ENCODE peak calls at places on chromosomes 3 and 15, in six cellular contexts. One of them, this sample, is unnamed.

GRCh38 chr3:81581966-81582599 is 179.4 kb downstream of the GBE1 start:
- DNase-seq in Peyer's patch: no peak
- DNase-seq in HCT116: peak
- DNase-seq in MG63: peak
- DNase-seq in CD4-positive, CD25-positive, alpha-beta regulatory T cell: no peak
- DNase-seq in ovary: no peak
- DNase-seq in this sample: peak

GRCh38 chr3:159919873-159920272 is 68.8 kb upstream of the IL12A start:
- DNase-seq in Peyer's patch: no peak
- DNase-seq in HCT116: no peak
- DNase-seq in MG63: no peak
- DNase-seq in CD4-positive, CD25-positive, alpha-beta regulatory T cell: no peak
- DNase-seq in ovary: no peak
- DNase-seq in this sample: no peak

GRCh38 chr15:64634020-64634419 is 141.4 kb downstream of the RBPMS2 start:
- DNase-seq in Peyer's patch: peak
- DNase-seq in HCT116: no peak
- DNase-seq in MG63: no peak
- DNase-seq in CD4-positive, CD25-positive, alpha-beta regulatory T cell: no peak
- DNase-seq in ovary: no peak
- DNase-seq in this sample: peak

GRCh38 chr3:46527239-46527638 is 29.5 kb downstream of the RTP3 start:
- DNase-seq in Peyer's patch: no peak
- DNase-seq in HCT116: no peak
- DNase-seq in MG63: no peak
- DNase-seq in CD4-positive, CD25-positive, alpha-beta regulatory T cell: no peak
- DNase-seq in ovary: no peak
- DNase-seq in this sample: no peak

GRCh38 chr3:156151824-156152428 is 31.5 kb downstream of the KCNAB1 start:
- DNase-seq in Peyer's patch: peak
- DNase-seq in HCT116: peak
- DNase-seq in MG63: peak
- DNase-seq in CD4-positive, CD25-positive, alpha-beta regulatory T cell: peak
- DNase-seq in ovary: peak
- DNase-seq in this sample: peak

GRCh38 chr15:39304201-39304841 is 276.6 kb upstream of the THBS1 start:
- DNase-seq in Peyer's patch: no peak
- DNase-seq in HCT116: no peak
- DNase-seq in MG63: peak
- DNase-seq in CD4-positive, CD25-positive, alpha-beta regulatory T cell: no peak
- DNase-seq in ovary: no peak
- DNase-seq in this sample: no peak

GRCh38 chr3:132555316-132556035 is 41.6 kb upstream of the ACKR4 start:
- DNase-seq in Peyer's patch: no peak
- DNase-seq in HCT116: no peak
- DNase-seq in MG63: no peak
- DNase-seq in CD4-positive, CD25-positive, alpha-beta regulatory T cell: no peak
- DNase-seq in ovary: no peak
- DNase-seq in this sample: no peak

GRCh38 chr3:27720029-27720518 is 2.0 kb downstream of the EOMES start:
- DNase-seq in Peyer's patch: no peak
- DNase-seq in HCT116: no peak
- DNase-seq in MG63: no peak
- DNase-seq in CD4-positive, CD25-positive, alpha-beta regulatory T cell: no peak
- DNase-seq in ovary: no peak
- DNase-seq in this sample: no peak

GRCh38 chr15:58931985-58932384 is 1.5 kb downstream of the SLTM start:
- DNase-seq in Peyer's patch: no peak
- DNase-seq in HCT116: no peak
- DNase-seq in MG63: peak
- DNase-seq in CD4-positive, CD25-positive, alpha-beta regulatory T cell: no peak
- DNase-seq in ovary: no peak
- DNase-seq in this sample: no peak

GRCh38 chr15:69451951-69452701 is 492 bp upstream of the RPLP1 start:
- DNase-seq in Peyer's patch: peak
- DNase-seq in HCT116: no peak
- DNase-seq in MG63: no peak
- DNase-seq in CD4-positive, CD25-positive, alpha-beta regulatory T cell: no peak
- DNase-seq in ovary: no peak
- DNase-seq in this sample: peak
- H3K4me3 ChIP-seq in Peyer's patch: peak
- H3K4me3 ChIP-seq in HCT116: peak
- H3K4me3 ChIP-seq in MG63: peak
- H3K4me3 ChIP-seq in CD4-positive, CD25-positive, alpha-beta regulatory T cell: peak
- H3K4me3 ChIP-seq in ovary: peak
- H3K4me3 ChIP-seq in this sample: peak

DNA sequence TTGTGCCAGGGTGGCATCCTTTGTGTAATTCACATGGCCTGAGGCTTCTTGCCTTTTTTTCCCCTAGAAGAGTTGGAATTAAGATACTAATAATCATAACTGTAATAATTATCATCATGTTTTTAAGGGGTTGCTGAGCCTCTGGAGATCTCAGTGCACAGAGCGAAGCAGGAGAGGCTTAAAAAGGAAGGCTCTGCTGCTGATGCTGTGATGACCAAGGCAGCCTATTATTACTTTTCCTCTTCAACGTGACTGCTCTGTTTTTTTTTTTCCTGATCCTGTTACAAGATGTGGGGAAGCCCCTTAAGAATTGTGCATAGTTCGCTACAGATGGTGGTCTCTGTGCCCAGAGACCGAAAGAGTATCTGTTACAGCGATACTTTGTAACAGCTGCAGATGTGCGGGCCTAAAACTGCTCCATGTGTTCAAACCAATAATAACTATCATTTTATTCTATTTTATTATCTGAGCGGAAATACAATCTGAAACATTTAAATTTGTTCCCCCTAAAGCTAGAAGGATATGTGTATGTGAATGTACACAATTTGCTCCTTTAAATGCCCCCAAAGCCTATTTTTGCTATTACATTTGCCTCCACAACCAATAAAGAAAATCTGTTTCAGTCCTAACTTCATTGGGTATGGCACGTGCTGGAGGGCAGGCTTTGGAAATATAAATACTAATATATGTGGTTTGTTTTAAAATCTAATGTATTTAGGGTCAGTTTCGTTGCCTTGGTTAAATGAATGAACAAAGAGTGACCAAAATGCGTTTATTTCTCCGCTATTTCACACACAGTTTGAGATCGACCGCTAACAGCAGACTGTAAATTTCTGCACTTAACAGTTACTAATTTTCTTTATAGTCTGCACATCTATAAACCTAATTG is 4.6 kb downstream of the SHOX2 start:
- DNase-seq in Peyer's patch: no peak
- DNase-seq in HCT116: no peak
- DNase-seq in MG63: no peak
- DNase-seq in CD4-positive, CD25-positive, alpha-beta regulatory T cell: no peak
- DNase-seq in ovary: no peak
- DNase-seq in this sample: no peak
- H3K4me3 ChIP-seq in Peyer's patch: no peak
- H3K4me3 ChIP-seq in HCT116: no peak
- H3K4me3 ChIP-seq in MG63: no peak
- H3K4me3 ChIP-seq in CD4-positive, CD25-positive, alpha-beta regulatory T cell: no peak
- H3K4me3 ChIP-seq in ovary: no peak
- H3K4me3 ChIP-seq in this sample: no peak

GRCh38 chr15:25439456-25439836 is 622 bp upstream of the UBE3A start:
- DNase-seq in Peyer's patch: peak
- DNase-seq in HCT116: peak
- DNase-seq in MG63: peak
- DNase-seq in CD4-positive, CD25-positive, alpha-beta regulatory T cell: no peak
- DNase-seq in ovary: no peak
- DNase-seq in this sample: no peak
- H3K4me3 ChIP-seq in Peyer's patch: peak
- H3K4me3 ChIP-seq in HCT116: peak
- H3K4me3 ChIP-seq in MG63: peak
- H3K4me3 ChIP-seq in CD4-positive, CD25-positive, alpha-beta regulatory T cell: peak
- H3K4me3 ChIP-seq in ovary: peak
- H3K4me3 ChIP-seq in this sample: peak

GRCh38 chr15:30962079-30962478 is 29.3 kb downstream of the MTMR10 start:
- DNase-seq in Peyer's patch: no peak
- DNase-seq in HCT116: no peak
- DNase-seq in MG63: no peak
- DNase-seq in CD4-positive, CD25-positive, alpha-beta regulatory T cell: no peak
- DNase-seq in ovary: no peak
- DNase-seq in this sample: no peak

GRCh38 chr15:30958219-30958618 is 33.2 kb downstream of the MTMR10 start:
- DNase-seq in Peyer's patch: no peak
- DNase-seq in HCT116: no peak
- DNase-seq in MG63: no peak
- DNase-seq in CD4-positive, CD25-positive, alpha-beta regulatory T cell: no peak
- DNase-seq in ovary: no peak
- DNase-seq in this sample: no peak

GRCh38 chr15:30962659-30963058 is 28.8 kb downstream of the MTMR10 start:
- DNase-seq in Peyer's patch: no peak
- DNase-seq in HCT116: no peak
- DNase-seq in MG63: no peak
- DNase-seq in CD4-positive, CD25-positive, alpha-beta regulatory T cell: no peak
- DNase-seq in ovary: no peak
- DNase-seq in this sample: peak

DNA sequence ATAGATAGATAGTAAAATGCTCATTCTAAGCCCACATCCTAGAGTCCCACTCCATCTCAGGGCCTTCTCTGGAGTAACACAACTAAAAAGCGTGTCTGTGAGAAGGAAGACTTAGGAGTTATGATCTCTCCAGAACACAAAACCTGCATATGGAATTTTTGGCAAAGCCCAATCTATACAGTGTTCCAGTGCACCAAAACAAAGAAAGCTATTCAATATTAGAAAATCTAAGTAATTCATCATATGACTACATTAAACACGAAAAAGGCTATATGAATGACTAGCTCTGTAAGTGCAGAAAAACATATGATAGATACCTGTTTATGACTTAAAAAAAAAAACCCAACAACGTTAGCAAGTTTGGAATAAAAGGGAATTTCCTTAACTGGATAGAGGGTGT is 27.7 kb downstream of the MTMR10 start:
- DNase-seq in Peyer's patch: no peak
- DNase-seq in HCT116: no peak
- DNase-seq in MG63: no peak
- DNase-seq in CD4-positive, CD25-positive, alpha-beta regulatory T cell: no peak
- DNase-seq in ovary: no peak
- DNase-seq in this sample: no peak
- H3K4me3 ChIP-seq in Peyer's patch: no peak
- H3K4me3 ChIP-seq in HCT116: no peak
- H3K4me3 ChIP-seq in MG63: no peak
- H3K4me3 ChIP-seq in CD4-positive, CD25-positive, alpha-beta regulatory T cell: no peak
- H3K4me3 ChIP-seq in ovary: no peak
- H3K4me3 ChIP-seq in this sample: no peak

GRCh38 chr15:31080618-31081017 is 20.9 kb downstream of the TRPM1 start:
- DNase-seq in Peyer's patch: peak
- DNase-seq in HCT116: peak
- DNase-seq in MG63: peak
- DNase-seq in CD4-positive, CD25-positive, alpha-beta regulatory T cell: no peak
- DNase-seq in ovary: peak
- DNase-seq in this sample: no peak
- H3K4me3 ChIP-seq in Peyer's patch: peak
- H3K4me3 ChIP-seq in HCT116: no peak
- H3K4me3 ChIP-seq in MG63: no peak
- H3K4me3 ChIP-seq in CD4-positive, CD25-positive, alpha-beta regulatory T cell: no peak
- H3K4me3 ChIP-seq in ovary: no peak
- H3K4me3 ChIP-seq in this sample: no peak

GRCh38 chr3:195806211-195806915 is 5.4 kb downstream of the MUC4 start:
- DNase-seq in Peyer's patch: no peak
- DNase-seq in HCT116: no peak
- DNase-seq in MG63: no peak
- DNase-seq in CD4-positive, CD25-positive, alpha-beta regulatory T cell: no peak
- DNase-seq in ovary: no peak
- DNase-seq in this sample: no peak
- H3K4me3 ChIP-seq in Peyer's patch: no peak
- H3K4me3 ChIP-seq in HCT116: no peak
- H3K4me3 ChIP-seq in MG63: no peak
- H3K4me3 ChIP-seq in CD4-positive, CD25-positive, alpha-beta regulatory T cell: no peak
- H3K4me3 ChIP-seq in ovary: no peak
- H3K4me3 ChIP-seq in this sample: no peak

GRCh38 chr3:189337672-189338071 is 165.9 kb downstream of the TPRG1 start:
- DNase-seq in Peyer's patch: no peak
- DNase-seq in HCT116: no peak
- DNase-seq in MG63: no peak
- DNase-seq in CD4-positive, CD25-positive, alpha-beta regulatory T cell: no peak
- DNase-seq in ovary: no peak
- DNase-seq in this sample: no peak

GRCh38 chr3:189339996-189340395 is 168.2 kb downstream of the TPRG1 start:
- DNase-seq in Peyer's patch: no peak
- DNase-seq in HCT116: no peak
- DNase-seq in MG63: no peak
- DNase-seq in CD4-positive, CD25-positive, alpha-beta regulatory T cell: no peak
- DNase-seq in ovary: no peak
- DNase-seq in this sample: no peak

GRCh38 chr3:189334064-189334920 is 162.5 kb downstream of the TPRG1 start:
- DNase-seq in Peyer's patch: no peak
- DNase-seq in HCT116: no peak
- DNase-seq in MG63: no peak
- DNase-seq in CD4-positive, CD25-positive, alpha-beta regulatory T cell: no peak
- DNase-seq in ovary: no peak
- DNase-seq in this sample: no peak

GRCh38 chr3:189340680-189341460 is 169.1 kb downstream of the TPRG1 start:
- DNase-seq in Peyer's patch: no peak
- DNase-seq in HCT116: peak
- DNase-seq in MG63: no peak
- DNase-seq in CD4-positive, CD25-positive, alpha-beta regulatory T cell: no peak
- DNase-seq in ovary: no peak
- DNase-seq in this sample: no peak

GRCh38 chr3:189338366-189338765 is 166.6 kb downstream of the TPRG1 start:
- DNase-seq in Peyer's patch: no peak
- DNase-seq in HCT116: no peak
- DNase-seq in MG63: no peak
- DNase-seq in CD4-positive, CD25-positive, alpha-beta regulatory T cell: no peak
- DNase-seq in ovary: no peak
- DNase-seq in this sample: no peak
- H3K4me3 ChIP-seq in Peyer's patch: no peak
- H3K4me3 ChIP-seq in HCT116: no peak
- H3K4me3 ChIP-seq in MG63: no peak
- H3K4me3 ChIP-seq in CD4-positive, CD25-positive, alpha-beta regulatory T cell: no peak
- H3K4me3 ChIP-seq in ovary: no peak
- H3K4me3 ChIP-seq in this sample: no peak

This sample was measured in Jurkat, Clone E6-1.